ENCODE peak calls at places on chromosomes 7 and 10, in five cellular contexts. One of them, this sample, is unnamed.

GRCh38 chr7:139562972-139563565 is 39.6 kb downstream of the CLEC2L start:
- DNase-seq in gastrocnemius medialis: no peak
- DNase-seq in NB4: no peak
- DNase-seq in uterus: no peak
- DNase-seq in testis: no peak
- DNase-seq in this sample: no peak

GRCh38 chr7:107564553-107565298 is 955 bp downstream of the DUS4L start:
- DNase-seq in uterus: no peak
- DNase-seq in testis: no peak
- DNase-seq in NB4: no peak
- DNase-seq in gastrocnemius medialis: no peak
- DNase-seq in this sample: no peak

GRCh38 chr7:120989571-120990220 is 1.2 kb downstream of the CPED1 start:
- DNase-seq in testis: no peak
- DNase-seq in NB4: no peak
- DNase-seq in gastrocnemius medialis: no peak
- DNase-seq in uterus: peak; percentile 29
- DNase-seq in this sample: no peak

GRCh38 chr7:101804642-101805401 is 12.6 kb upstream of the CUX1 start:
- DNase-seq in testis: no peak
- DNase-seq in gastrocnemius medialis: no peak
- DNase-seq in NB4: no peak
- DNase-seq in uterus: no peak
- DNase-seq in this sample: peak; percentile 27

GRCh38 chr7:130409067-130409721 is 28.9 kb downstream of the CPA1 start:
- DNase-seq in testis: no peak
- DNase-seq in gastrocnemius medialis: no peak
- DNase-seq in NB4: no peak
- DNase-seq in uterus: no peak
- DNase-seq in this sample: no peak

GRCh38 chr10:103111031-103111917 is 81.8 kb downstream of the NT5C2 start:
- DNase-seq in uterus: no peak
- DNase-seq in gastrocnemius medialis: no peak
- DNase-seq in testis: no peak
- DNase-seq in NB4: peak; percentile 43
- DNase-seq in this sample: no peak

GRCh38 chr7:69873512-69873911 is 275.2 kb downstream of the AUTS2 start:
- DNase-seq in testis: no peak
- DNase-seq in uterus: no peak
- DNase-seq in gastrocnemius medialis: no peak
- DNase-seq in NB4: no peak
- DNase-seq in this sample: no peak

GRCh38 chr10:60238408-60239100 is 151.1 kb downstream of the ANK3 start:
- DNase-seq in NB4: peak; percentile 60
- DNase-seq in gastrocnemius medialis: no peak
- DNase-seq in testis: no peak
- DNase-seq in uterus: no peak
- DNase-seq in this sample: no peak

GRCh38 chr10:100723769-100724530 is 21.4 kb upstream of the PAX2 start:
- DNase-seq in uterus: no peak
- DNase-seq in NB4: no peak
- DNase-seq in gastrocnemius medialis: no peak
- DNase-seq in testis: no peak
- DNase-seq in this sample: no peak

DNA sequence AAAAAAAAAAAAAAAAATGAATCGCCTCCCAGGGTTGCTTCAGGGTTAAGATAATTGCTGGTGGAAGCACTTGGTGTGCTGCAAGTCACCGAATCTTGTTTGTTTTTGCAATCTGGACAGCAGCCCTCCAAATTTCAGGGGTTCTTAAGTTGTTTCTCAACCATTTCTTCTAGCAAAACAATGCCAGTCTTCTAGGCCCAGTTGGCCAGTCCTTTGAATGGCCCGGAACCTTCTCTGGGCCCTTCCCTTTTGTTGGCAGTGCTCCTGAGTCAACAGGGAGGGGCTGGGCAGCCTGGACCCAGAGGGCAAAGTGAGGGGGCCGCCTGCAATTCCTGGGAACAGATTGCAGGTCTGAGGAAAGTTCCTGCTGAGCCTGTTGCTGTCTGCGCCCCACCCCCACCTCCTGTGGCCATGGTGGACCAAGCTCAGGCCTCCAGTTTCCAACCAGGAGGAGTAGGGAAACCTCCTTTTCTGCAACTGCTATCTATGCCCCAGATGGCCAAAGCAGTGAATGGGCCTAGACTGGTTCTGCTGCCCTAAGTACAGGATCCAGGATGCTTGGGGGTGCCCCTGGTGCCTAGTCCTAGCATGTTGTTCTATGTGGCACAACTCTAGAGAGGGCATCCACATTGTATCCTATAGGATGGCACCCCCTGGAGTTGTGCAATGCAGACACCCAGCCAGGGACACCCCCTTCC is 31.4 kb upstream of the PDCD4 start:
- DNase-seq in uterus: no peak
- DNase-seq in gastrocnemius medialis: no peak
- DNase-seq in NB4: no peak
- DNase-seq in testis: peak; percentile 56
- DNase-seq in this sample: no peak
- TF ChIP-seq POLR2A in uterus: no peak
- TF ChIP-seq POLR2A in gastrocnemius medialis: no peak
- TF ChIP-seq POLR2A in NB4: no peak
- TF ChIP-seq POLR2A in testis: no peak
- TF ChIP-seq POLR2A in this sample: no peak

GRCh38 chr10:6008497-6009142 is 31.3 kb upstream of the IL15RA start:
- DNase-seq in NB4: no peak
- DNase-seq in gastrocnemius medialis: no peak
- DNase-seq in uterus: no peak
- DNase-seq in testis: no peak
- DNase-seq in this sample: no peak

GRCh38 chr10:5999440-6000165 is 22.3 kb upstream of the IL15RA start:
- DNase-seq in testis: no peak
- DNase-seq in gastrocnemius medialis: no peak
- DNase-seq in NB4: no peak
- DNase-seq in uterus: no peak
- DNase-seq in this sample: no peak

GRCh38 chr10:6005856-6006390 is 28.6 kb upstream of the IL15RA start:
- DNase-seq in testis: no peak
- DNase-seq in NB4: no peak
- DNase-seq in gastrocnemius medialis: no peak
- DNase-seq in uterus: no peak
- DNase-seq in this sample: peak; percentile 70

GRCh38 chr10:6006991-6007390 is 29.6 kb upstream of the IL15RA start:
- DNase-seq in NB4: no peak
- DNase-seq in gastrocnemius medialis: no peak
- DNase-seq in testis: no peak
- DNase-seq in uterus: no peak
- DNase-seq in this sample: peak; percentile 31

DNA sequence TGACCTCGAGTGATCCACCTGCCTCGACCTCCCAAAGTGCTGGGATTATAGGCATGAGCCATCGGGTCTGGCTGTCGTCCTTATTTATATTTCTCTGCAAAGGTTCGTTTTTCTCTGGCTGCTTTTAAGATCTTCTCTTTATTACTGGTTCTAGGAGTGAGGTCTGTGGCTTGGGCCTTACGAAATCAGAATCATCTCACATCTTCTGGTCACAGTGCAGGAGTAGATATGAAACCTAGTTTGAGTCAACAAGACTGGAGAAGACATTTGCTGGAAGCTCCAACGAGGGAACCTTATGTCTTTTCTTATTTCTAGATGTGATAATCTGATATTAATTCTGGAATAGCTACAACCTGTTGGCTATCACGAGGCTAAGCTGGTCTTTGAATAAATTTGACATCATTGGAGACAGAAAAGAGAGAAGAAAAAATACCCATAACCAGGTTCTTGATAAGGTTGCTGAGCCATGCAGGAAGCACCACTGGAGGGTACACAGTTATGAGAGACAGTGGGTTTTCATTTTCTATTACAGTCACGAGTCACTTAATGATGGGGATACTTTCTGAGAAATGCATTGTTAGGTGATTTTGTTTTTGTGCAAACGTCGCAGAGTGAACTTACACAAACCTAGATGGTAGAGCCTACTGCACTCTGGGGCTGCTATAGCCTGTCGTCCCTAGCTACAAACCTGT is 25.6 kb upstream of the IL15RA start:
- DNase-seq in NB4: peak; percentile 60
- DNase-seq in uterus: no peak
- DNase-seq in testis: no peak
- DNase-seq in gastrocnemius medialis: no peak
- DNase-seq in this sample: no peak
- TF ChIP-seq POLR2A in NB4: no peak
- TF ChIP-seq POLR2A in uterus: no peak
- TF ChIP-seq POLR2A in testis: no peak
- TF ChIP-seq POLR2A in gastrocnemius medialis: no peak
- TF ChIP-seq POLR2A in this sample: no peak

DNA sequence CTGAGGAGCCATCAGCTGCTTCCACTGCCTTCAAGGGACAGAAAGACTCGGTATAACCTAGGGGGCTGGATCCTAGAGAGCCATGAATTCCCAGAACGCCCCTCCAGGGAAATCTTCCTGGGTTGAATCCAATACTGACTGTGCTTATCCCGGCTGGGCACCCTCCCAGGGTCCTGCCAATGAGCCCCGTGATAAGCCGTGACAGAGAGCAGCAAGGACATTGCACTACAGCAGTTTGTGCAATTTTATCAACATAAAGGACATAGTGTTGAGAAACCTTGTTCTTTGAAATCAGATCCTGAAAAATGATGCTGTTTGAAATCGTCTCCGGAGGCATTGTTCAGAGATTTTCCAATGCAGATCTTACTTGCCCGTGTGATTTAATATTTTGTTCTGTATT is 18.8 kb downstream of the AKR1B1 start:
- DNase-seq in gastrocnemius medialis: no peak
- DNase-seq in uterus: no peak
- DNase-seq in NB4: no peak
- DNase-seq in testis: no peak
- DNase-seq in this sample: no peak
- TF ChIP-seq POLR2A in gastrocnemius medialis: no peak
- TF ChIP-seq POLR2A in uterus: no peak
- TF ChIP-seq POLR2A in NB4: no peak
- TF ChIP-seq POLR2A in testis: no peak
- TF ChIP-seq POLR2A in this sample: no peak

GRCh38 chr7:112669306-112669705 is 120.9 kb downstream of the TMEM168 start:
- DNase-seq in gastrocnemius medialis: no peak
- DNase-seq in NB4: no peak
- DNase-seq in uterus: no peak
- DNase-seq in testis: no peak
- DNase-seq in this sample: no peak
- TF ChIP-seq POLR2A in gastrocnemius medialis: no peak
- TF ChIP-seq POLR2A in NB4: no peak
- TF ChIP-seq POLR2A in uterus: no peak
- TF ChIP-seq POLR2A in testis: no peak
- TF ChIP-seq POLR2A in this sample: no peak

GRCh38 chr10:56258991-56259390 is 102.1 kb downstream of the ZWINT start:
- DNase-seq in NB4: no peak
- DNase-seq in gastrocnemius medialis: no peak
- DNase-seq in testis: no peak
- DNase-seq in uterus: no peak
- DNase-seq in this sample: no peak

GRCh38 chr10:56258378-56258777 is 102.7 kb downstream of the ZWINT start:
- DNase-seq in gastrocnemius medialis: no peak
- DNase-seq in NB4: no peak
- DNase-seq in uterus: no peak
- DNase-seq in testis: no peak
- DNase-seq in this sample: no peak

GRCh38 chr10:56255298-56255697 is 105.8 kb downstream of the ZWINT start:
- DNase-seq in testis: no peak
- DNase-seq in NB4: no peak
- DNase-seq in uterus: no peak
- DNase-seq in gastrocnemius medialis: no peak
- DNase-seq in this sample: no peak
- TF ChIP-seq POLR2A in testis: no peak
- TF ChIP-seq POLR2A in NB4: no peak
- TF ChIP-seq POLR2A in uterus: no peak
- TF ChIP-seq POLR2A in gastrocnemius medialis: no peak
- TF ChIP-seq POLR2A in this sample: no peak

DNA sequence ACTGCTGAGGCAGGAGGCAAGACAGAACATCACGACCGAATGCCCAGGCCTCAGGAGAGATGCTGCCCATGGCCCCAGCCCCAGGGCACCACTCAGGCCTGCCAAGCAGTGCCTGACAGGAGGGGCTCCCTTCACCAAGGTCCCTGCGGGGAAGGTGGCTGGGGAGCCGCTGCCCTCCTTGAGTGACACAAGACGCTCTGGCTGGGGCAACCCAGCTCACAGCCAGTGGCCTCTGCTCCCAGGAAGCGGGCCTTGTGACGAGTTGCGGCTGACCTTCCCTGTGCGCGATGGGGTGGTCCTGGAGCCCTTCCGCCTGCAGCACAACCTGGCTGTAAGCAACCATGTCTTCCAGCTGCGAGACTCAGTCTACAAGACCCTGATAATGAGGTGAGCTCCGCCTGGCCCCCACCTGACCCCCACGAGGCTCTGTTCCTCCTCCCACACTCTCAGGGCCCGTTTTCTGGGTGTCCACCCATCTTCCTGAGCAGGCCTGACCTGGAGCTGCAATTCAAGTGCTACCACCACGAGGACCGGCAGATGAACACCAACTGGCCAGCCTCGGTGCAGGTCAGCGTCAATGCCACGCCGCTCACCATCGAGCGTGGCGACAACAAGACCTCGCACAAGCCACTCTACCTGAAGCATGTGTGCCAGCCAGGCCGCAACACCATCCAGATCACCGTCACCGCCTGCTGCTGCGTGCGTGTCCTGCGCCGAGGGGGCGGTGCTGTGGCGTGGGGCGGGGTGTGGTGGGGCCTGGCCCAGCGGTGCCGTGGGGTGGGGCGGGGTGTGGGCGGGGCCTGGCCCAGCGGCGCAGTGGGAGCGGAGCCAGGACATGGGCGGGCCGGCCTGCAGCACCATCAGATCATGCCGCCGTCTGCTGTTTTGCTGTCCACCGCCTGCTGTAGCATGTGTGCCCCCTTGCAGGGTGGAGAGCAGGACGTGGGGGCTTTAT is 12.8 kb downstream of the ZMIZ2 start:
- DNase-seq in testis: peak; percentile 51
- DNase-seq in gastrocnemius medialis: peak; percentile 48
- DNase-seq in NB4: no peak
- DNase-seq in uterus: peak; percentile 76
- DNase-seq in this sample: peak; percentile 77
- TF ChIP-seq POLR2A in testis: no peak
- TF ChIP-seq POLR2A in gastrocnemius medialis: no peak
- TF ChIP-seq POLR2A in NB4: no peak
- TF ChIP-seq POLR2A in uterus: peak; percentile 13
- TF ChIP-seq POLR2A in this sample: no peak

GRCh38 chr7:129370812-129371211 is 63.4 kb upstream of the STRIP2 start:
- DNase-seq in gastrocnemius medialis: no peak
- DNase-seq in uterus: no peak
- DNase-seq in NB4: peak; percentile 57
- DNase-seq in testis: no peak
- DNase-seq in this sample: no peak
- TF ChIP-seq POLR2A in gastrocnemius medialis: no peak
- TF ChIP-seq POLR2A in uterus: no peak
- TF ChIP-seq POLR2A in NB4: no peak
- TF ChIP-seq POLR2A in testis: no peak
- TF ChIP-seq POLR2A in this sample: no peak

GRCh38 chr7:47194516-47194915 is 387.4 kb downstream of the TNS3 start:
- DNase-seq in gastrocnemius medialis: no peak
- DNase-seq in testis: no peak
- DNase-seq in NB4: no peak
- DNase-seq in uterus: no peak
- DNase-seq in this sample: no peak
- TF ChIP-seq POLR2A in gastrocnemius medialis: no peak
- TF ChIP-seq POLR2A in testis: no peak
- TF ChIP-seq POLR2A in NB4: no peak
- TF ChIP-seq POLR2A in uterus: no peak
- TF ChIP-seq POLR2A in this sample: no peak

GRCh38 chr7:30530373-30530772 is 25.7 kb upstream of the GGCT start:
- DNase-seq in gastrocnemius medialis: no peak
- DNase-seq in NB4: no peak
- DNase-seq in uterus: no peak
- DNase-seq in testis: no peak
- DNase-seq in this sample: no peak
- TF ChIP-seq POLR2A in gastrocnemius medialis: no peak
- TF ChIP-seq POLR2A in NB4: no peak
- TF ChIP-seq POLR2A in uterus: no peak
- TF ChIP-seq POLR2A in testis: no peak
- TF ChIP-seq POLR2A in this sample: no peak

This sample was measured in erythroblast.